ENCODE peak calls at places on chromosomes 3 and 15, in six cellular contexts. E is CD4-positive, CD25-positive, alpha-beta regulatory T cell; C is HAP-1; X is left ventricle myocardium inferior; B is Panc1; M is fibroblast of lung. D is an unnamed sample.

GRCh38 chr3:159077860-159078259 is 276.0 kb downstream of the MFSD1 start:
- DNase-seq in E (no peak), C (no peak), X (no peak), B (no peak), M (peak), D (peak)

GRCh38 chr15:42921049-42921731 is 612 bp upstream of the TTBK2 start:
- DNase-seq in E (peak), C (peak), X (no peak), B (no peak), M (peak), D (peak)

GRCh38 chr3:120469440-120470415 is 18.9 kb upstream of the FSTL1 start:
- DNase-seq in E (no peak), C (no peak), X (no peak), B (no peak), M (peak), D (peak)

GRCh38 chr3:135056084-135056730 is 261.1 kb downstream of the EPHB1 start:
- DNase-seq in E (no peak), C (no peak), X (no peak), B (no peak), M (no peak), D (no peak)

GRCh38 chr15:61888074-61888780 is 172.0 kb downstream of the VPS13C start:
- DNase-seq in E (no peak), C (no peak), X (no peak), B (no peak), M (no peak), D (peak)

GRCh38 chr3:43035801-43036340 is 56.8 kb downstream of the GASK1A start:
- DNase-seq in E (no peak), C (no peak), X (no peak), B (no peak), M (no peak), D (no peak)

GRCh38 chr3:53593611-53594010 is 99.2 kb downstream of the CACNA1D start:
- DNase-seq in E (no peak), C (no peak), X (no peak), B (no peak), M (no peak), D (no peak)

GRCh38 chr15:101295607-101296225 is 668 bp upstream of the SNRPA1 start:
- DNase-seq in E (no peak), C (no peak), X (no peak), B (no peak), M (peak), D (peak)

GRCh38 chr15:84824260-84824690 is 7.1 kb downstream of the ALPK3 start:
- DNase-seq in E (no peak), C (no peak), X (peak), B (no peak), M (peak), D (peak)

GRCh38 chr3:31701286-31701685 is 168.6 kb downstream of the STT3B start:
- DNase-seq in E (no peak), C (no peak), X (no peak), B (no peak), M (no peak), D (no peak)

GRCh38 chr3:10192953-10193691 is 28.4 kb downstream of the IRAK2 start:
- DNase-seq in E (peak), C (no peak), X (no peak), B (no peak), M (peak), D (peak)

GRCh38 chr3:12948371-12948770 is 107.0 kb upstream of the RPL32 start:
- DNase-seq in E (no peak), C (no peak), X (no peak), B (no peak), M (peak), D (peak)

GRCh38 chr3:9795212-9795611 is 2.3 kb downstream of the ARPC4 start:
- DNase-seq in E (no peak), C (no peak), X (no peak), B (no peak), M (no peak), D (no peak)

GRCh38 chr15:94910166-94910565 is 678.8 kb downstream of the MCTP2 start:
- DNase-seq in E (no peak), C (no peak), X (no peak), B (no peak), M (peak), D (no peak)

GRCh38 chr3:15795563-15796308 is 2.0 kb downstream of the ANKRD28 start:
- DNase-seq in E (peak), C (no peak), X (no peak), B (no peak), M (peak), D (peak)

GRCh38 chr3:55491296-55491816 is 4.2 kb upstream of the WNT5A start:
- DNase-seq in E (no peak), C (no peak), X (no peak), B (no peak), M (peak), D (peak)

GRCh38 chr3:124982855-124983254 is 48.3 kb upstream of the MUC13 start:
- DNase-seq in E (no peak), C (no peak), X (no peak), B (no peak), M (no peak), D (no peak)

GRCh38 chr3:177977381-177978158 is 558.7 kb upstream of the KCNMB2 start:
- DNase-seq in E (no peak), C (no peak), X (no peak), B (no peak), M (peak), D (peak)

GRCh38 chr15:70508561-70509281 is 254.6 kb downstream of the UACA start:
- DNase-seq in E (no peak), C (no peak), X (no peak), B (peak), M (peak), D (peak)

GRCh38 chr15:83285284-83285978 is 967 bp upstream of the BNC1 start:
- DNase-seq in E (no peak), C (no peak), X (no peak), B (no peak), M (no peak), D (no peak)

GRCh38 chr3:184229424-184230080 is at the start of gene VWA5B2:
- DNase-seq in E (peak), C (peak), X (peak), B (no peak), M (peak), D (no peak)

GRCh38 chr3:156787015-156787414 is 39.1 kb upstream of the LEKR1 start:
- DNase-seq in E (no peak), C (no peak), X (no peak), B (no peak), M (no peak), D (no peak)

GRCh38 chr3:187960820-187961219 is 193.1 kb upstream of the LPP start:
- DNase-seq in E (no peak), C (no peak), X (no peak), B (no peak), M (peak), D (peak)

GRCh38 chr15:69762373-69763148 is 309.9 kb downstream of the RPLP1 start:
- DNase-seq in E (no peak), C (peak), X (no peak), B (no peak), M (no peak), D (no peak)

GRCh38 chr3:194575484-194576210 is 57.6 kb downstream of the TMEM44 start:
- DNase-seq in E (no peak), C (no peak), X (no peak), B (no peak), M (peak), D (peak)

GRCh38 chr15:83850015-83850414 is 196.1 kb downstream of the ADAMTSL3 start:
- DNase-seq in E (no peak), C (no peak), X (no peak), B (no peak), M (no peak), D (no peak)

GRCh38 chr15:90903733-90904536 is 833 bp downstream of the MAN2A2 start:
- DNase-seq in E (no peak), C (peak), X (no peak), B (no peak), M (peak), D (no peak)

GRCh38 chr3:80190051-80190450 is 422.3 kb upstream of the ROBO1 start:
- DNase-seq in E (no peak), C (peak), X (no peak), B (peak), M (peak), D (peak)

GRCh38 chr3:123258811-123259420 is 57.2 kb downstream of the SEC22A start:
- DNase-seq in E (peak), C (no peak), X (no peak), B (peak), M (peak), D (peak)

GRCh38 chr3:14175383-14176037 is 2.9 kb downstream of the XPC start:
- DNase-seq in E (peak), C (no peak), X (no peak), B (no peak), M (peak), D (peak)
- H3K4me3 ChIP-seq in E (peak), C (no peak), X (no peak), B (no peak), M (no peak), D (peak)

GRCh38 chr15:80070840-80071239 is 11.4 kb downstream of the ZFAND6 start:
- DNase-seq in E (no peak), C (peak), X (no peak), B (no peak), M (peak), D (peak)

GRCh38 chr15:80076321-80077318 is 17.1 kb downstream of the ZFAND6 start:
- DNase-seq in E (no peak), C (peak), X (no peak), B (no peak), M (peak), D (no peak)

GRCh38 chr15:80072285-80072684 is 12.8 kb downstream of the ZFAND6 start:
- DNase-seq in E (peak), C (peak), X (no peak), B (peak), M (peak), D (peak)

GRCh38 chr15:80071652-80072051 is 12.2 kb downstream of the ZFAND6 start:
- DNase-seq in E (no peak), C (no peak), X (no peak), B (no peak), M (no peak), D (no peak)

DNA sequence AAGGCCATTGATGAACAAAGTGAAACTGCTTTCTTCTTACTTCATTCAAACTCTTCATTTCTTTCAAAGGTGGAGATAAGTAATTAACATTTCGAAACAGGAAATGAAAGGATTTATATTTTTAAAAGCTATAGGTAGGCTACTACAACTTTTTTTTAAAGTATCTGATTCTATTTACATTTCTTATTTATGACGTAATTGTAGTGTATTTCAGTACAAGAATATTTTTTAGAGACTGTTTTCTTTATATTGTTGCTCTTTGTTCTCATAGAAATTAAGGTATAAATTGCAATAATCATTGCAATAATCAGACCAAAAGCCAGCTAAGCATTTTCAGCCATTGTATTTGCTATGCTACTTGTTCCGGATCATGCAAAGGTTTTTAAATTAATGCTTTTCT is 13.7 kb downstream of the ZFAND6 start:
- DNase-seq in E (no peak), C (no peak), X (no peak), B (no peak), M (no peak), D (no peak)
- H3K4me3 ChIP-seq in E (peak), C (peak), X (peak), B (peak), M (peak), D (peak)

DNA sequence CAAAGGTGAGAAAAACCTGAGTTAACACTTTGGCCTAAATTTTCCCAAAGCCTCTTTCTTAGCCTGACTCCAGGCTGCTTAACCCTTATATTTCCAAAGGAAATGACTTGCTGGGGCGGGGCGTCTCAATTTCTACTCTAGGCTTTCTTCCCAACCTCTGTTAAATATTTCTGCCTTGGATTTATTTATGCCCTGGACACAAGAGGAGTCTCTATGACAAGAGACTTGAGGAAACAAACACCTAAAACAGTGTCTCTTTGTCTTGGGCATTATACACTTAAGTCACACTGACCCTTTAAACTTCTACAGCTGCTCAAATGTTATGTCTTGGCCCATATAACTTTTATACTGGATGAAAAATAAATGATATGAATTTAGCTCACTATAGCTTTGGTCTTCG is 28.3 kb upstream of the AP4E1 start:
- DNase-seq in E (no peak), C (no peak), X (no peak), B (no peak), M (peak), D (no peak)
- H3K4me3 ChIP-seq in E (no peak), C (no peak), X (no peak), B (no peak), M (no peak), D (no peak)

GRCh38 chr15:68704496-68705021 is 116.1 kb downstream of the ANP32A start:
- DNase-seq in E (no peak), C (no peak), X (peak), B (no peak), M (peak), D (peak)

GRCh38 chr15:68709826-68710225 is 110.9 kb downstream of the ANP32A start:
- DNase-seq in E (no peak), C (no peak), X (no peak), B (no peak), M (no peak), D (no peak)

GRCh38 chr15:68710536-68710935 is 110.2 kb downstream of the ANP32A start:
- DNase-seq in E (no peak), C (no peak), X (no peak), B (no peak), M (no peak), D (no peak)

GRCh38 chr15:68701886-68702285 is 118.8 kb downstream of the ANP32A start:
- DNase-seq in E (no peak), C (no peak), X (no peak), B (no peak), M (no peak), D (no peak)

DNA sequence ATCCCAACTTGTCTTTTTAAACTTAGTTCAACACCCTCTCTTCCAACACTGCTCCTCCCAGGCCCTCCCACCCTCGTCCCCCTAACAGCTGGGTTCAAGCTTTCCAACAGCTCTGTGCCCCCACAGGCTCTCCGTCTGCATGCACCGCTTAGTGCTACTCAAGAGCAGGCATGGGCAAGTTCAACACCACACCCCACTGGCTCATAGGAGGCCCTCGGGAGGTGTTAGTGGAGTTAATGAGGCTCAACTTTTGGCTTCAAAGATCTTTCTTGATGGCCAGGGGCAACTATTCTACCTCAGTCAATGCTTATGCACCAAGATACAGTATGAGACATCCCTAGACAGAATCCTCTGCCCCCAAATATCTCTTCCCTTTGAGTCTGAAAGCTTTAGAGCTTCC is 114.4 kb downstream of the ANP32A start:
- DNase-seq in E (no peak), C (no peak), X (no peak), B (no peak), M (no peak), D (no peak)
- H3K4me3 ChIP-seq in E (no peak), C (no peak), X (no peak), B (no peak), M (no peak), D (no peak)